ENCODE peak calls at places on chromosomes 6 and 20, in four cellular contexts. One of them, this sample, is unnamed.

GRCh38 chr6:74631558-74631957 is 574.3 kb downstream of the COL12A1 start:
- DNase-seq in HepG2: no peak
- DNase-seq in K562: no peak
- DNase-seq in GM12878: no peak
- DNase-seq in this sample: no peak

GRCh38 chr6:111838749-111839484 is 34.3 kb downstream of the FYN start:
- DNase-seq in HepG2: no peak
- DNase-seq in K562: no peak
- DNase-seq in GM12878: no peak
- DNase-seq in this sample: no peak

GRCh38 chr6:56914791-56915658 is 39.9 kb upstream of the BEND6 start:
- DNase-seq in HepG2: no peak
- DNase-seq in K562: no peak
- DNase-seq in GM12878: no peak
- DNase-seq in this sample: no peak

GRCh38 chr6:112773217-112773616 is 426.1 kb downstream of the RFPL4B start:
- DNase-seq in HepG2: no peak
- DNase-seq in K562: no peak
- DNase-seq in GM12878: no peak
- DNase-seq in this sample: no peak

GRCh38 chr6:36970892-36971842 is 14.8 kb downstream of the MTCH1 start:
- DNase-seq in HepG2: no peak
- DNase-seq in K562: no peak
- DNase-seq in GM12878: no peak
- DNase-seq in this sample: no peak

GRCh38 chr20:62413896-62414481 is 6.9 kb upstream of the CABLES2 start:
- DNase-seq in HepG2: no peak
- DNase-seq in K562: no peak
- DNase-seq in GM12878: no peak
- DNase-seq in this sample: no peak

GRCh38 chr6:35487653-35488516 is 9.0 kb downstream of the TEAD3 start:
- DNase-seq in HepG2: no peak
- DNase-seq in K562: no peak
- DNase-seq in GM12878: no peak
- DNase-seq in this sample: no peak

GRCh38 chr6:18226451-18226850 is 37.9 kb downstream of the DEK start:
- DNase-seq in HepG2: no peak
- DNase-seq in K562: no peak
- DNase-seq in GM12878: no peak
- DNase-seq in this sample: no peak

GRCh38 chr6:82842721-82843120 is 222.9 kb downstream of the UBE3D start:
- DNase-seq in HepG2: no peak
- DNase-seq in K562: no peak
- DNase-seq in GM12878: no peak
- DNase-seq in this sample: no peak

GRCh38 chr6:153170511-153170910 is 39.4 kb upstream of the RGS17 start:
- DNase-seq in HepG2: no peak
- DNase-seq in K562: no peak
- DNase-seq in GM12878: no peak
- DNase-seq in this sample: no peak

GRCh38 chr20:58179083-58179431 is 49.4 kb downstream of the ANKRD60 start:
- DNase-seq in HepG2: no peak
- DNase-seq in K562: no peak
- DNase-seq in GM12878: no peak
- DNase-seq in this sample: no peak

GRCh38 chr20:16486532-16486931 is 86.7 kb downstream of the KIF16B start:
- DNase-seq in HepG2: no peak
- DNase-seq in K562: no peak
- DNase-seq in GM12878: no peak
- DNase-seq in this sample: no peak

GRCh38 chr20:22490287-22491187 is 93.8 kb downstream of the FOXA2 start:
- DNase-seq in HepG2: peak; percentile 100
- DNase-seq in K562: no peak
- DNase-seq in GM12878: no peak
- DNase-seq in this sample: no peak

GRCh38 chr20:12067686-12068085 is 150.0 kb downstream of the BTBD3 start:
- DNase-seq in HepG2: no peak
- DNase-seq in K562: no peak
- DNase-seq in GM12878: no peak
- DNase-seq in this sample: no peak

GRCh38 chr6:109760208-109760607 is 69.1 kb downstream of the FIG4 start:
- DNase-seq in HepG2: no peak
- DNase-seq in K562: no peak
- DNase-seq in GM12878: no peak
- DNase-seq in this sample: no peak

GRCh38 chr20:59808729-59809381 is 124.6 kb downstream of the SYCP2 start:
- DNase-seq in HepG2: no peak
- DNase-seq in K562: no peak
- DNase-seq in GM12878: no peak
- DNase-seq in this sample: no peak

GRCh38 chr20:59805786-59806577 is 127.5 kb downstream of the SYCP2 start:
- DNase-seq in HepG2: no peak
- DNase-seq in K562: no peak
- DNase-seq in GM12878: no peak
- DNase-seq in this sample: no peak

GRCh38 chr20:59809630-59810375 is 123.6 kb downstream of the SYCP2 start:
- DNase-seq in HepG2: no peak
- DNase-seq in K562: no peak
- DNase-seq in GM12878: no peak
- DNase-seq in this sample: no peak

GRCh38 chr20:59806578-59806975 is 126.9 kb downstream of the SYCP2 start:
- DNase-seq in HepG2: no peak
- DNase-seq in K562: no peak
- DNase-seq in GM12878: no peak
- DNase-seq in this sample: no peak

DNA sequence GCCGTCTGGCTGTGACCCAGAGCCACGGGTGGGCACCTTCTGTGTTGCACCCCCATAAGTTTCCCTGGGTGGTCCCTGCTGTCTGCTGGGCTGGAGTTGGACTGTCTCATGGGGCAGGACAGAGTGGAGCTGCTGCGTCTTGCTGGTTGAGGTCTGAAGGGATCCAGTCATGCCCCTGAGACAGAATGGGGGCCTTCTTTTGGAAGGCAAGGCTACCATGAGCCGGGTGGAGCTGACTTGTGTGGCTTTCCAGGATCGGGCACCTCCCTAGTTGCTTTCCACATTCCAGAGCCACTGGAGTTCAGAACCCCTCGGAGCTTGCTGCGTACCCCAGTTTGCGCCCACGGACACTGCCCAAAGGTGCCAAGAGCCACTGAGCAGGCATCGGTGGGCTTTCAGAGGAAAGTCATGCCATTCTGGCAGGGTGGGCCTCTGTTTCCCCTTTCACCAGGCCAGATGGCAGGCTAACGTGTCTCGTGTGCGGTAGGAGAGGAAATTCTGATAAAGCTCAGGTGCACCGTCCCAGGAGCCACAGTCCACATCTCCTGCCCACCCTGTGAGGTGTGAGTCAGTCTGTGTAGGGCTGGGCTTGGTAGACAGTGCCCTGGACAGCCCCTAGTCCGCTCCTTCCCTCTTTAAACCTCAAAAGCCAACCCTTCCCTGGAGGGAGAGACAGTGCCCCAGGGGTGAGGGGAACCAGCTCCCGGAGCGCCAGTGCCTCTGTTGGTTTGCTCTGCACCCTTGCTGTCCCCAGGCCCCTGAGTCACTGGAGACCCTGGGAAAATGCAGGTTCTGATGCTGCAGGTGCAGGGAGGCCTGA is 125.3 kb downstream of the SYCP2 start:
- DNase-seq in HepG2: no peak
- DNase-seq in K562: no peak
- DNase-seq in GM12878: no peak
- DNase-seq in this sample: no peak
- TF ChIP-seq FOXM1 in HepG2: no peak
- TF ChIP-seq FOXM1 in K562: no peak
- TF ChIP-seq FOXM1 in GM12878: no peak
- TF ChIP-seq FOXM1 in this sample: no peak

DNA sequence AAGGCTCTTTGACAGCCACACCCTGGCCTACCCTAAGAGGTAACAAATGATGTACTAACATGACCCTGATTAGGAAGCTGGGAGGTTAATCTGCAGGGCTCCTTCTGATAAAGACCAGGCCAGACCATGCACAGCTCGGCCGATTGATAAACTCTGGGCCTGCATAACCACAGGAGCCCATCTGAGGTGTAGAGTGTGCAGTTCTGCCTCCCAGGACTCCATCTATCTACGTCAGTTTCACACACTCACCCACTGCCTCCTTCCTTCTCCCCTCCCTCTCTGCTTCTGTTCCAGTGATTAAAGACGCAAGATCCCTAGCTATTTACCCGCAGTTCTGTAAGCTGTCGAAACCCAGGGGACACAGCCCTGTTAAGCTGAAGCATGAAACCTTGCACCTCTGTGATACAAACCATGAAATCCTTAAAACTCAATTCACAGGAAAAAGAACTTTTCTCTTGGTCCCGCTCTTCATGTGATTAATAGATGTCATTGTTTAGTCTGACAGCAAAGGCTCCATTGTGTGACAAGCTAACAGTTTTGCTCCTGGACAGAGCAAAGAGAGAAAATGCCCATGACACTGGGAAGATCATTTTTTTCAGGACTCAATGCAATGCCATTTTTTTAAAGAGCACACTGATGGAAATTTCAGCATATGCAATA is 470.6 kb downstream of the MAFB start:
- DNase-seq in HepG2: no peak
- DNase-seq in K562: no peak
- DNase-seq in GM12878: no peak
- DNase-seq in this sample: no peak
- TF ChIP-seq BHLHE40 in HepG2: no peak
- TF ChIP-seq BHLHE40 in K562: no peak
- TF ChIP-seq BHLHE40 in GM12878: no peak
- TF ChIP-seq BHLHE40 in this sample: no peak

GRCh38 chr6:72631480-72631879 is 9.6 kb downstream of the KCNQ5 start:
- DNase-seq in HepG2: no peak
- DNase-seq in K562: no peak
- DNase-seq in GM12878: no peak
- DNase-seq in this sample: no peak
- TF ChIP-seq FOXM1 in HepG2: no peak
- TF ChIP-seq FOXM1 in K562: no peak
- TF ChIP-seq FOXM1 in GM12878: no peak
- TF ChIP-seq FOXM1 in this sample: no peak

GRCh38 chr6:32954983-32955802 is 2.3 kb upstream of the HLA-DMA start:
- DNase-seq in HepG2: peak; percentile 39
- DNase-seq in K562: peak; percentile 36
- DNase-seq in GM12878: no peak
- DNase-seq in this sample: peak; percentile 53

GRCh38 chr6:32952817-32953739 is at the start of gene HLA-DMA:
- DNase-seq in HepG2: peak; percentile 85
- DNase-seq in K562: peak; percentile 71
- DNase-seq in GM12878: peak; percentile 99
- DNase-seq in this sample: peak; percentile 55

GRCh38 chr6:32953775-32954174 is 878 bp upstream of the HLA-DMA start:
- DNase-seq in HepG2: no peak
- DNase-seq in K562: no peak
- DNase-seq in GM12878: no peak
- DNase-seq in this sample: no peak

GRCh38 chr6:32956176-32956575 is 3.3 kb upstream of the HLA-DMA start:
- DNase-seq in HepG2: no peak
- DNase-seq in K562: no peak
- DNase-seq in GM12878: no peak
- DNase-seq in this sample: no peak

GRCh38 chr6:32954212-32954745 is 1.4 kb upstream of the HLA-DMA start:
- DNase-seq in HepG2: no peak
- DNase-seq in K562: no peak
- DNase-seq in GM12878: no peak
- DNase-seq in this sample: no peak
- TF ChIP-seq BHLHE40 in HepG2: no peak
- TF ChIP-seq BHLHE40 in K562: no peak
- TF ChIP-seq BHLHE40 in GM12878: peak; percentile 10
- TF ChIP-seq BHLHE40 in this sample: no peak

GRCh38 chr20:56810141-56810540 is 181.0 kb downstream of the TFAP2C start:
- DNase-seq in HepG2: no peak
- DNase-seq in K562: no peak
- DNase-seq in GM12878: no peak
- DNase-seq in this sample: no peak

GRCh38 chr20:56808732-56809131 is 179.6 kb downstream of the TFAP2C start:
- DNase-seq in HepG2: no peak
- DNase-seq in K562: no peak
- DNase-seq in GM12878: no peak
- DNase-seq in this sample: no peak

GRCh38 chr20:56808119-56808725 is 179.1 kb downstream of the TFAP2C start:
- DNase-seq in HepG2: no peak
- DNase-seq in K562: no peak
- DNase-seq in GM12878: no peak
- DNase-seq in this sample: no peak

GRCh38 chr20:56807118-56807517 is 178.0 kb downstream of the TFAP2C start:
- DNase-seq in HepG2: no peak
- DNase-seq in K562: no peak
- DNase-seq in GM12878: no peak
- DNase-seq in this sample: no peak

GRCh38 chr20:56809668-56810067 is 180.6 kb downstream of the TFAP2C start:
- DNase-seq in HepG2: no peak
- DNase-seq in K562: no peak
- DNase-seq in GM12878: no peak
- DNase-seq in this sample: no peak
- TF ChIP-seq FOXM1 in HepG2: no peak
- TF ChIP-seq FOXM1 in K562: no peak
- TF ChIP-seq FOXM1 in GM12878: no peak
- TF ChIP-seq FOXM1 in this sample: no peak

DNA sequence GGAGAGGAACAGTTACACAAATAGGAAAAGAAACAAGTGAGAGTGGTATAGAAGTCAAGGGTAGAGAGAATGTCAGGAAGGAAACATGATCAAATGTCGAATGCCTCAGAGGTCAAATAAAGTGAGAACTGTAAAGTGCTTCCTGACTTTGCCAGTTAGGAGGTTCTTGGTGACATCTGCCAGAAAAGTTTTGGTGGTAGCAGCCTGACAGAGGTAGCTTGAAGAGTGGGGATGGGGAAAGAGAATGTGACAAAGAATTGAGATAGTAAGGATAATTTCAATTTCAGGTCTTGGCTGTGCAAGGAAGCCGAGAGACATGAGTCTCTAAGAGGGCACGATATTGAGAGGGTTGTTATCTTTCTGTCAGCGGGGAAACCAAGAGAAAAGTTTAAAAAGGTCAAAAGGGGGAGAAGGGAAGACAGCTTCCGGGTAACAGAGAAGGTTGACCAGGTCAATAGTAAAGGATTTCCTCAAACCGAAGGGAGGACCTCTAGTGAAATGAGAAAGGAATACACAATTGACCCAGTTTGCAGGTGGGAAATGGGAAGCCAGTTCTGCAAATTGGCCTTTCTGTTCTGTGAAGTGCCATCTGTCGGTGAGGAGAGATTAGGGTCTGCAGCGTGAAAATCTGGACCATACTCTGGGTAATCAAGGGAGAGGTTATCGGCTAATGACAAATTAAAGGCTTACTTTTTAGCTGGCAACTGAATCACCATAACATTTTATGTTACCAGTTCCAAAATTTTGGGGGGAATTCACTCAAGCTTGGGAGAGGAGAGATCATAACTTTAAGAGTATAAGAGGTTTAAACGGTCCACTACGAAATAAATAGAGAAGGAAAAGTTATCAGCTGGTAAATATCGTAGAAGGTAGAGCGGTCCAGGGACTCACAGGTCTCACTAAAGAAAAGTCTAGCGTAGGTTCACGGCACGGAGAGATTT is 973 bp upstream of the BRD2 start:
- DNase-seq in HepG2: peak; percentile 87
- DNase-seq in K562: peak; percentile 52
- DNase-seq in GM12878: no peak
- DNase-seq in this sample: no peak
- TF ChIP-seq BHLHE40 in HepG2: no peak
- TF ChIP-seq BHLHE40 in K562: no peak
- TF ChIP-seq BHLHE40 in GM12878: no peak
- TF ChIP-seq BHLHE40 in this sample: no peak